ENCODE peak calls at places on chromosomes 7 and 10, in eight cellular contexts. B, K, U, Q, I, E, A and H are unnamed samples.

GRCh38 chr7:130010689-130011412 is 40.3 kb downstream of the ZC3HC1 start:
- DNase-seq in B (peak), K (peak), U (peak), Q (peak), I (peak), E (peak), A (peak), H (peak)

GRCh38 chr7:158051372-158051760 is 536.3 kb downstream of the PTPRN2 start:
- DNase-seq in B (no peak), K (no peak), U (no peak), Q (no peak), I (no peak), E (no peak), A (no peak), H (no peak)

GRCh38 chr10:129023057-129023456 is 444.0 kb upstream of the MGMT start:
- DNase-seq in B (no peak), K (no peak), U (no peak), Q (no peak), I (no peak), E (no peak), A (no peak), H (no peak)

GRCh38 chr7:42910306-42910705 is 1.6 kb downstream of the C7orf25 start:
- DNase-seq in B (no peak), K (no peak), U (no peak), Q (no peak), I (no peak), E (no peak), A (no peak), H (no peak)

GRCh38 chr7:132709971-132710567 is 133.8 kb upstream of the PLXNA4 start:
- DNase-seq in B (no peak), K (no peak), U (no peak), Q (peak), I (no peak), E (peak), A (no peak), H (no peak)

GRCh38 chr7:99141756-99142726 is 1.9 kb downstream of the SMURF1 start:
- DNase-seq in B (no peak), K (peak), U (peak), Q (peak), I (peak), E (peak), A (peak), H (peak)

GRCh38 chr7:149865437-149865836 is 8.3 kb upstream of the ATP6V0E2 start:
- DNase-seq in B (no peak), K (peak), U (no peak), Q (no peak), I (no peak), E (no peak), A (no peak), H (no peak)

GRCh38 chr10:100140070-100140469 is 45.8 kb downstream of the ERLIN1 start:
- DNase-seq in B (no peak), K (no peak), U (no peak), Q (no peak), I (no peak), E (no peak), A (no peak), H (no peak)

GRCh38 chr10:51471271-51471670 is 228.1 kb downstream of the CSTF2T start:
- DNase-seq in B (no peak), K (no peak), U (no peak), Q (no peak), I (no peak), E (no peak), A (no peak), H (no peak)

GRCh38 chr10:78758176-78758575 is 310.6 kb upstream of the ZMIZ1 start:
- DNase-seq in B (no peak), K (no peak), U (no peak), Q (no peak), I (no peak), E (no peak), A (no peak), H (no peak)

GRCh38 chr7:12737364-12737763 is 49.9 kb downstream of the ARL4A start:
- DNase-seq in B (peak), K (no peak), U (no peak), Q (no peak), I (no peak), E (no peak), A (no peak), H (no peak)

GRCh38 chr10:46268076-46268881 is 18.5 kb upstream of the ANTXRL start:
- DNase-seq in B (no peak), K (peak), U (peak), Q (no peak), I (peak), E (no peak), A (no peak), H (peak)

GRCh38 chr10:122348512-122348911 is 26.0 kb upstream of the PLEKHA1 start:
- DNase-seq in B (peak), K (no peak), U (no peak), Q (peak), I (no peak), E (no peak), A (no peak), H (no peak)

GRCh38 chr7:142571581-142571980 is 177.7 kb upstream of the PRSS1 start:
- DNase-seq in B (no peak), K (no peak), U (no peak), Q (no peak), I (no peak), E (no peak), A (no peak), H (no peak)